ENCODE peak calls at places on chromosomes 4 and X, in five cellular contexts. J, K, A, L and S are unnamed samples. For H3K9me3, the result is how much of the 10 kb centered on the place peaks cover.

GRCh38 chr4:86482851-86483490 is 111.1 kb upstream of the PTPN13 start:
- DNase-seq in J (peak), K (no peak), A (peak), L (no peak), S (peak)

GRCh38 chr4:28772066-28772465 is 1911.4 kb downstream of the STIM2 start:
- DNase-seq in J (peak), K (no peak), A (peak), L (no peak), S (peak)

GRCh38 chr4:41160856-41161255 is 53.5 kb downstream of the APBB2 start:
- DNase-seq in J (peak), K (no peak), A (no peak), L (no peak), S (no peak)

GRCh38 chr4:95531141-95531540 is 17.6 kb downstream of the UNC5C start:
- DNase-seq in J (no peak), K (no peak), A (no peak), L (no peak), S (no peak)

GRCh38 chr4:42315231-42315630 is 82.1 kb upstream of the SHISA3 start:
- DNase-seq in J (no peak), K (no peak), A (no peak), L (peak), S (no peak)

GRCh38 chrX:110965409-110965808 is 130.6 kb upstream of the PAK3 start:
- DNase-seq in J (peak), K (no peak), A (no peak), L (no peak), S (no peak)

GRCh38 chrX:30741545-30741944 is 88.3 kb downstream of the GK start:
- DNase-seq in J (no peak), K (no peak), A (no peak), L (no peak), S (no peak)

GRCh38 chr4:164768516-164768915 is 14.6 kb downstream of the SMIM31 start:
- DNase-seq in J (no peak), K (no peak), A (peak), L (no peak), S (no peak)

GRCh38 chr4:94457692-94458106 is 6.0 kb downstream of the PDLIM5 start:
- DNase-seq in J (peak), K (peak), A (peak), L (no peak), S (peak)

DNA sequence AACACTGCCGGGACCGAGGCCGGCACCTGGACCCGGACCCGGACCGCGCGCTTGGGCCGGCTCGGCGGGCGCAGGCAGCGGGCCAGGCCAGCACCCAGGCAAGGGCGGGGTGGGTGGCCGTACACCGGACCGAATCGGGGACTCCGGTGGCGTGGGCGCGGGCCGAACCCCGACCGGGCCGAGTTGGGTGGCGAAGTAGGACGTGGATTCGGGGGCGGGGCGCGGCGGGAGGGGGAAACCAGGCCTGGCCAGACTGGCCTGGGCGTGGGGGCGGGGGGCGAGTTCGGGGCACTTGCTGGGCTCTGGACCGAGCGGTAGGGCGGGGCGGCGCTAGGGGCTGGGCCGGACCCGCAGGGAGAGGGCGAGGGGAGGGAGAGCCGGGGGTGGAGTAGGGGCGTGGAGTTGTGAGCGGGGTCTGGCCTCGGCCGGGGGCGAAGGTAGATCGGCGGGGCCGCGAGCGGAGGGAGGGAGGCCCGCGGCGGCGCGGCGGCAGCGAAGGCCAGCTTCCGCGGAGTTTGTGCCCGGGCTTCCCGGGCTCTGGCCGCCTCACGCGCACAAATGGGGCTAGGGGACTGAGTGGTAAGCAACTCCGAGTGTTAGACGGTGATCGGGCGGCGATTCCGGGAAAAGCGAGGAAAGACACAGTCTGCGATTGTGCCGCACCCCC is 1.8 kb upstream of the BCORL1 start:
- DNase-seq in J (peak), K (peak), A (peak), L (peak), S (peak)
- H3K4me3 ChIP-seq in J (peak), K (no peak), A (peak), L (no peak), S (peak)

GRCh38 chr4:18754180-18754579 is 732.6 kb upstream of the LCORL start:
- DNase-seq in J (no peak), K (no peak), A (no peak), L (no peak), S (no peak)

GRCh38 chr4:18756661-18757060 is 735.1 kb upstream of the LCORL start:
- DNase-seq in J (no peak), K (no peak), A (no peak), L (no peak), S (no peak)
- H3K9me3 ChIP-seq in J (under half), K (under half), A (under half), L (under half), S (under half)

GRCh38 chr4:169184236-169184635 is 86.5 kb downstream of the SH3RF1 start:
- DNase-seq in J (peak), K (no peak), A (no peak), L (no peak), S (peak)
- H3K4me3 ChIP-seq in J (no peak), K (no peak), A (no peak), L (no peak), S (no peak)

GRCh38 chr4:49516796-49517195 is 530.7 kb downstream of the CWH43 start:
- DNase-seq in J (no peak), K (no peak), A (no peak), L (peak), S (no peak)
- H3K9me3 ChIP-seq in J (under half), K (under half), A (under half), L (under half), S (under half)

DNA sequence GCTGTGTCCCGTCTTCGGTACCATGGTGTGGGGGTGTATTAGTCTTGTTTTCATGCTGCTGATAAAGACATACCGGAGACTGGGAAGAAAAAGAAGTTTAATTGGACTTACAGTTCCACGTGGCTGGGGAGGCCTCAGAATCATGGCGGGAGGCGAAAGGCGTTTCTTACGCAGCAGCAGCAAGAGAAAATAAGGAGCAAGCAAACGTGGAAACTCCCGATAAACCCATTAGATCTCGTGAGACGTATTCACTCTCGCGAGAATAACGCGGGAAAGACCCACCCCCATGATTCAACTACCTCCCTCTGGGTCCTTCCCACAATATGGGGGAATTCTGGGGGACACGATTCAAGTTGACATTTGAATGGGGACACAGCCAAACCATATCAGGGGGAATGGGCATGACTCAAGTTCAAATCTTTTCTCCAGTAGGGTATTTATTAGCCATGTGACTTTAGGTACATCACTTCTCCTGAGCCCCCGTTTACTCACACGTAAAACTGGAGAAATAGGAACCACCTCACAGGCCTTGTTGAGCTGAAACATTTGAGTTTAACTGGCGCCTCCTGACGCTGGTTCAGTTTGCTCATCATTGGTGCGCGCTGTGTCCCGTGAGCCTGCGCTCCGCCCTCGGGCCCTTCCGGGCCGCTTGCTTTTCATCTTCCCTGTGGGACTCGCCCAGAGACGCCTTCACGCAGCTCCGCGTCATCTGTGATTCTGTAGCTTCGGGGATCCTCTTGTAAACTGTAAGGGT is 35.5 kb upstream of the FAT1 start:
- DNase-seq in J (no peak), K (no peak), A (no peak), L (peak), S (no peak)
- H3K4me3 ChIP-seq in J (no peak), K (no peak), A (no peak), L (no peak), S (no peak)

GRCh38 chr4:128337863-128338262 is 50.2 kb upstream of the PGRMC2 start:
- DNase-seq in J (no peak), K (no peak), A (no peak), L (no peak), S (no peak)

GRCh38 chr4:128335541-128335940 is 47.9 kb upstream of the PGRMC2 start:
- DNase-seq in J (peak), K (no peak), A (no peak), L (no peak), S (no peak)

GRCh38 chr4:128341634-128342033 is 54.0 kb upstream of the PGRMC2 start:
- DNase-seq in J (no peak), K (no peak), A (no peak), L (no peak), S (no peak)

GRCh38 chr4:128342762-128343161 is 55.1 kb upstream of the PGRMC2 start:
- DNase-seq in J (no peak), K (no peak), A (no peak), L (no peak), S (no peak)

GRCh38 chr4:128338634-128339355 is 51.2 kb upstream of the PGRMC2 start:
- DNase-seq in J (peak), K (no peak), A (peak), L (no peak), S (peak)
- H3K9me3 ChIP-seq in J (under half), K (under half), A (under half), L (under half), S (under half)

DNA sequence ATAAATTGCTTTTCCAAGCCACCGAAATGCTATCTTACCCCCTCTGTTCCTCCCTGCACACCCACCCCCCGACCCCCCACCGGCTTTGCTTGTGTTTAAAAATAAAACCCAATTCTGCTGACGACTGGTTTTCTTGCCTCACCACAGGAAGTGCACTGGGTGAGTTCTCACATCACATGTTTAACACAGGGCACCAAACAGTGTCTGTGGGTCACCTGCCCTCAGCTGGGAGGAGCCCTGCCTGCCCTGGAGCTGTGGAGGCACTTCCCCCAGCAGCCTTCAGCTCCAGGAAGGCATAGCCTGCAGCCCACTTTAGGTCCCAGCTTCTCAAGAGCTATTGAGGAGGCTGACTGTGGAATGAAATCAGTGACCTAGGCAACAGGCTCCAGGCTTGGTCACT is 8.8 kb downstream of the TMEM255A start:
- DNase-seq in J (no peak), K (no peak), A (no peak), L (no peak), S (no peak)
- H3K4me3 ChIP-seq in J (no peak), K (no peak), A (no peak), L (no peak), S (no peak)

DNA sequence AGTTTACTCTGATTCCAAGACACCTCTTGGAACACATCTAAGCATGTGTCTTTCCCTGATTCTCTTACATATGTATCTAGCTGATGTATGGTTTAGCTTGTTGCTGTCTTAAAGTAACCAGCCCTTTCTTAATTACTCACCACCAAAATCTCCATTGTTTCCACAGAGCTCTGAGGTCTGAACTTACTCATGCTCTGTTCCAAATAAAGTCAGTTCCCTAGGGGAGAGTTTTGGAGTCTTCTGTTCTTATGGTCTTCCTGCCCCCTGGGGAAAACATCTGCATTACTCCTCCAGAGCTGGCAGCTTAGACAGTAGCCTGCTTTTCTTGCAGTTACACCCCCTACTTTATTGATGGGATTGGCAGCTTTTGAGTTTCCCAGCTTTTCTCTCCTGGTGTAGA is 125.8 kb downstream of the EDA start:
- DNase-seq in J (no peak), K (no peak), A (peak), L (no peak), S (no peak)
- H3K9me3 ChIP-seq in J (under half), K (under half), A (under half), L (under half), S (under half)

GRCh38 chrX:79259073-79259689 is 108.0 kb downstream of the ITM2A start:
- DNase-seq in J (no peak), K (no peak), A (peak), L (no peak), S (no peak)
- H3K4me3 ChIP-seq in J (no peak), K (no peak), A (no peak), L (no peak), S (no peak)

GRCh38 chr4:14644568-14645282 is 357.6 kb upstream of the CPEB2 start:
- DNase-seq in J (no peak), K (no peak), A (no peak), L (no peak), S (no peak)
- H3K9me3 ChIP-seq in J (under half), K (under half), A (under half), L (under half), S (under half)